ENCODE peak calls at places on chromosomes 13 and 19, in ten cellular contexts. I is NCI-H2227 treated with DMSO at 0.1 percent for 48 hours; D is NCI-H345; E is H54; Z is small intestine; Y is D721Med; A is adrenal gland; T is CD4-positive, alpha-beta T cell; G is NCI-H226; C is activated CD4-positive, alpha-beta T cell treated with anti-CD3 and anti-CD28 coated beads for 48 hours. X is an unnamed sample.

GRCh38 chr19:32570081-32570785 is 10.8 kb upstream of the PDCD5 start:
- DNase-seq in I (peak), D (peak), E (peak), Z (peak), Y (no peak), A (peak), T (peak), G (peak), C (peak), X (peak)

GRCh38 chr13:97107815-97108534 is 113.7 kb upstream of the OXGR1 start:
- DNase-seq in I (no peak), D (no peak), E (no peak), Z (no peak), Y (no peak), A (no peak), T (no peak), G (peak), C (no peak), X (no peak)

GRCh38 chr13:110559986-110560385 is 1.5 kb downstream of the RAB20 start:
- DNase-seq in I (no peak), D (no peak), E (no peak), Z (no peak), Y (no peak), A (no peak), T (no peak), G (no peak), C (no peak), X (no peak)

GRCh38 chr13:98143601-98144500 is 957 bp downstream of the FARP1 start:
- DNase-seq in I (no peak), D (no peak), E (peak), Z (no peak), Y (no peak), A (no peak), T (no peak), G (no peak), C (no peak), X (peak)

GRCh38 chr13:110519506-110519905 is 42.0 kb downstream of the RAB20 start:
- DNase-seq in I (no peak), D (no peak), E (no peak), Z (no peak), Y (no peak), A (no peak), T (no peak), G (no peak), C (no peak), X (no peak)

GRCh38 chr13:72458701-72459100 is 268.7 kb downstream of the MZT1 start:
- DNase-seq in I (no peak), D (no peak), E (no peak), Z (no peak), Y (no peak), A (no peak), T (no peak), G (peak), C (no peak), X (no peak)

GRCh38 chr13:35549481-35549880 is 73.0 kb upstream of the MAB21L1 start:
- DNase-seq in I (no peak), D (no peak), E (peak), Z (peak), Y (no peak), A (peak), T (no peak), G (peak), C (no peak), X (peak)

GRCh38 chr19:2345794-2346663 is 14.0 kb upstream of the TMPRSS9 start:
- DNase-seq in I (no peak), D (peak), E (no peak), Z (peak), Y (no peak), A (no peak), T (no peak), G (peak), C (no peak), X (no peak)

GRCh38 chr19:17671906-17672305 is 16.2 kb downstream of the UNC13A start:
- DNase-seq in I (peak), D (no peak), E (no peak), Z (peak), Y (no peak), A (no peak), T (no peak), G (peak), C (peak), X (no peak)

GRCh38 chr19:3509566-3509989 is 3.5 kb downstream of the FZR1 start:
- DNase-seq in I (no peak), D (no peak), E (peak), Z (no peak), Y (no peak), A (peak), T (no peak), G (no peak), C (peak), X (no peak)

GRCh38 chr13:113638173-113638746 is 19.7 kb downstream of the ATP4B start:
- DNase-seq in I (no peak), D (no peak), E (no peak), Z (no peak), Y (no peak), A (no peak), T (no peak), G (no peak), C (no peak), X (no peak)

GRCh38 chr13:29892149-29892548 is 41.7 kb upstream of the UBL3 start:
- DNase-seq in I (peak), D (peak), E (no peak), Z (no peak), Y (no peak), A (no peak), T (no peak), G (no peak), C (no peak), X (no peak)

GRCh38 chr19:37309834-37310575 is 60.9 kb upstream of the ZNF527 start:
- DNase-seq in I (no peak), D (peak), E (no peak), Z (peak), Y (no peak), A (no peak), T (no peak), G (no peak), C (peak), X (no peak)

GRCh38 chr19:46932346-46932745 is 71.5 kb downstream of the ARHGAP35 start:
- DNase-seq in I (no peak), D (no peak), E (no peak), Z (no peak), Y (no peak), A (no peak), T (no peak), G (peak), C (no peak), X (peak)